ENCODE peak calls at places on chromosomes 7 and 10, in six cellular contexts. D, N, W, H, Q and R are unnamed samples.

GRCh38 chr7:13098161-13098560 is 410.7 kb downstream of the ARL4A start:
- DNase-seq in D (no peak), N (no peak), W (no peak), H (no peak), Q (no peak), R (no peak)

GRCh38 chr10:3835770-3836169 is 50.8 kb upstream of the KLF6 start:
- DNase-seq in D (no peak), N (no peak), W (no peak), H (no peak), Q (no peak), R (no peak)

GRCh38 chr7:2633538-2634264 is 1.9 kb downstream of the TTYH3 start:
- DNase-seq in D (peak), N (peak), W (peak), H (peak), Q (peak), R (peak)

GRCh38 chr7:85821926-85822325 is 635.1 kb upstream of the SEMA3D start:
- DNase-seq in D (no peak), N (no peak), W (no peak), H (no peak), Q (no peak), R (no peak)

GRCh38 chr10:50511512-50512213 is 112.1 kb downstream of the SGMS1 start:
- DNase-seq in D (peak), N (no peak), W (peak), H (peak), Q (no peak), R (peak)

GRCh38 chr7:13903997-13904396 is 85.5 kb downstream of the ETV1 start:
- DNase-seq in D (no peak), N (no peak), W (peak), H (no peak), Q (no peak), R (peak)

GRCh38 chr10:92822060-92822634 is 26.2 kb upstream of the EXOC6 start:
- DNase-seq in D (peak), N (peak), W (peak), H (peak), Q (peak), R (peak)

GRCh38 chr7:11830582-11831382 is 1.2 kb downstream of the THSD7A start:
- DNase-seq in D (no peak), N (no peak), W (peak), H (no peak), Q (no peak), R (peak)

GRCh38 chr10:4477664-4478063 is 348.3 kb upstream of the AKR1E2 start:
- DNase-seq in D (no peak), N (no peak), W (no peak), H (no peak), Q (no peak), R (peak)

GRCh38 chr10:12839941-12840611 is 161.4 kb downstream of the CCDC3 start:
- DNase-seq in D (no peak), N (no peak), W (peak), H (no peak), Q (no peak), R (no peak)

GRCh38 chr7:131149840-131150239 is 177.8 kb upstream of the MKLN1 start:
- DNase-seq in D (no peak), N (no peak), W (no peak), H (no peak), Q (no peak), R (no peak)

GRCh38 chr10:78178940-78179339 is 145.3 kb downstream of the RPS24 start:
- DNase-seq in D (no peak), N (no peak), W (peak), H (peak), Q (no peak), R (peak)

GRCh38 chr10:131889755-131890154 is 11.1 kb upstream of the PPP2R2D start:
- DNase-seq in D (no peak), N (no peak), W (no peak), H (no peak), Q (no peak), R (no peak)

GRCh38 chr10:128751851-128752250 is 625.6 kb upstream of the MKI67 start:
- DNase-seq in D (no peak), N (no peak), W (no peak), H (no peak), Q (no peak), R (no peak)

GRCh38 chr7:140415361-140415760 is 11.5 kb downstream of the RAB19 start:
- DNase-seq in D (no peak), N (no peak), W (no peak), H (no peak), Q (no peak), R (no peak)

GRCh38 chr10:112148314-112148713 is 35.3 kb downstream of the GPAM start:
- DNase-seq in D (no peak), N (no peak), W (no peak), H (no peak), Q (no peak), R (no peak)
- TF ChIP-seq CTCF in D (no peak), N (no peak), W (no peak), H (no peak), Q (no peak), R (no peak)

GRCh38 chr10:111077715-111078504 is 1.1 kb downstream of the ADRA2A start:
- DNase-seq in D (no peak), N (no peak), W (peak), H (no peak), Q (no peak), R (peak)
- H3K4me3 ChIP-seq in D (no peak), N (no peak), W (peak), H (peak), Q (no peak), R (peak)

DNA sequence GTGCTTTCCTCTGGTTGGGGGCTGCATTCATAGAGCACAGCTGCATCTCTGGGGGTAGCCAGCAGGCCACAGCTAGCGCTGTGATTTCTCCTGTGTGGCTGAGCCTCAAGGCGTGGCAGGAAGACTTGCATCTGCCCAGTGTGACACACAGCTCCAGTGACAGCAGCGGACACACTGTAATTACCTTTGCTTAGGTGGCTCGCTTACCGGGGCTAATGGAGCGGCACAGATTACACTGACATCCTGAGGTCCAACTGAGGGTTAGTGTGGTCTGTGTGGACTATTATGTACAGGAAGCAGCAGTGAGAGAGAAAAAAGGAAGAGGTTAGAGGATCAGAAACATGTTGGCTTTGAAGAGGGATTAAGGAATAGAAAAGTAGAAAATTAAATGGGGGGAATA is 27.1 kb downstream of the ABCB4 start:
- DNase-seq in D (no peak), N (no peak), W (no peak), H (no peak), Q (no peak), R (no peak)
- TF ChIP-seq CTCF in D (no peak), N (no peak), W (no peak), H (no peak), Q (no peak), R (no peak)

DNA sequence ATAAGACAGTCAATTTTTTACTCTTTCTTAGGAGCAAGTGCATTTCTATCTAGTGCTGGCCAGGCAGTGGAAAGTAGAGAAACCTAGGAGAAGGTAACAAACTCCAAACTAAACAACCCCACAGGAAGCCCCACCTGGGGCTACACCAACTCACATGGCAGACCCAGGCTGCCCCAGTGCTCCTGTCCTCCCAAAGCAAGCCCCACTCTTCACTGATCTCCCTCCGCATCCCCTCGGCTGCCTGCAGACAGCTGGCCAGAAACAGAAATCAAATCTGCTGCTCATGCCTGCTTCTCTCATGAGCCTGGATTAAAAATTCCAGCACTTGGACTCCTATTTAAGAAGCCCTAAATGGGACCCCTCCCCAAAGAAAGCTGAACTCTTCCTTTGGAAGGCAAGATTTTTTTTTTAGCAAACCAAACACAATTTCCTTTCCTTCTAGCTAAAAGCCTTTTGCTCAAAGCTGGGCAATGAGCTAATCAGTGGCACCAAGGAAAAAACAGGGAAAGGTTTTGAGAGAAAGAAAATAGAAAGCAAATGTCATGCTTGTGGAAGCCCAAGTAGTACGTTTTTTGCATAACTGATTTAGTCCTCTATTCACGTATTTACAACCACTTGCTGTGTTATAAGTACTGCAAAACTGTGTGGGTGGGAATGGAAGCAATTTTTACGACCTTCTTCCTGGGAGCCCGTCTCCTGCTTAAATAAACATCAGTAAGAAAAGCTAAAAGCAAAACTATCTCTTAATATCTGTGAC is 10.7 kb downstream of the PDE1C start:
- DNase-seq in D (no peak), N (no peak), W (peak), H (peak), Q (no peak), R (no peak)
- H3K4me3 ChIP-seq in D (no peak), N (peak), W (no peak), H (peak), Q (peak), R (no peak)

GRCh38 chr10:33174674-33175073 is 159.8 kb downstream of the NRP1 start:
- DNase-seq in D (no peak), N (no peak), W (no peak), H (peak), Q (no peak), R (no peak)
- TF ChIP-seq CTCF in D (no peak), N (no peak), W (no peak), H (no peak), Q (no peak), R (no peak)

GRCh38 chr10:63258920-63259678 is 126.0 kb downstream of the NRBF2 start:
- DNase-seq in D (no peak), N (no peak), W (peak), H (no peak), Q (no peak), R (no peak)
- H3K4me3 ChIP-seq in D (no peak), N (no peak), W (no peak), H (no peak), Q (no peak), R (no peak)

DNA sequence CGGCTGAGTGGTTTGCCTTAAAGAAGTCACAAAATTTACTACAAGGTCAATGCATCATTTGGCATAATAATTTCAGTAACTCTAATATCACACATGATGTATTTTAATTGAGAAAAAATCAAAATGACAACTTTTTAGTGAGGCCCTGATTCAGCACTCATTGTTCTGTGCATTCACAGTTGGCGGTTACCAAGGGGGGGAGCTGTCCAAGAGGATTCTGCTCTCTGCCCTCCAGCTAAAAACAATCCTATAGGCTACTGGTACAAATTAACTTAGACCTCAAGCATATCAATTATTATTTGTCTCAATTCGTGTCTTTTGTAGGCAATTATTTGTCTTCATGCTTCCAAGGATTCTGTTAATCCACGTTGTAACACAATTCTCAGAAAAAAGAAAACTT is 111.9 kb upstream of the NOBOX start:
- DNase-seq in D (no peak), N (no peak), W (no peak), H (no peak), Q (no peak), R (no peak)
- TF ChIP-seq CTCF in D (no peak), N (no peak), W (no peak), H (no peak), Q (no peak), R (no peak)

GRCh38 chr7:123598657-123599056 is 3.0 kb upstream of the ASB15 start:
- DNase-seq in D (no peak), N (no peak), W (no peak), H (no peak), Q (no peak), R (no peak)

GRCh38 chr7:123601530-123601929 is at the start of gene ASB15:
- DNase-seq in D (no peak), N (no peak), W (peak), H (no peak), Q (no peak), R (no peak)

GRCh38 chr7:123599766-123600165 is 1.9 kb upstream of the ASB15 start:
- DNase-seq in D (no peak), N (no peak), W (no peak), H (peak), Q (no peak), R (no peak)

GRCh38 chr7:123602648-123603047 is 1.0 kb downstream of the ASB15 start:
- DNase-seq in D (no peak), N (no peak), W (no peak), H (no peak), Q (no peak), R (no peak)

GRCh38 chr7:123600876-123601275 is 745 bp upstream of the ASB15 start:
- DNase-seq in D (no peak), N (no peak), W (no peak), H (no peak), Q (no peak), R (no peak)
- H3K4me3 ChIP-seq in D (no peak), N (no peak), W (no peak), H (no peak), Q (no peak), R (no peak)

DNA sequence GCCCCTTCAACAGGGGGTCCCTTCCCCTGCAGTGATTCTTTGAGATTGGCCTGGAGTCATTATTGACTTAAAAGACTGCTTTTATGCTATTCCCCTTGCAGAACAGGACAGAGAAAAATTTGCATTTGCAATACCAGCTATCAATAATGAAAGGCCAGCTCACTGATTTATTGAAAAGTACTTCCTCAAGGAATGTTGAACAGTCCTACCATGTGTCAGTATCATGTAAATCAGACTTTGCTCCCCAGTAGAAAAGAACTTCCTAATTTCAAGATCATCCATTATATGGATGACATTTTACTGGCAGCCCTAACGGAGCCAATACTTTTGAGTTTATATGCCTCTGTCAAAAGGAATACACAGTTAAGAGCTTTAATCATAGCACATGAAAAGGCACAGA is 29.7 kb upstream of the ABCA13 start:
- DNase-seq in D (no peak), N (no peak), W (no peak), H (no peak), Q (no peak), R (no peak)
- TF ChIP-seq CTCF in D (no peak), N (no peak), W (no peak), H (no peak), Q (no peak), R (no peak)

GRCh38 chr7:75872073-75872782 is 6.6 kb upstream of the RHBDD2 start:
- DNase-seq in D (no peak), N (no peak), W (no peak), H (no peak), Q (no peak), R (no peak)

GRCh38 chr7:75876126-75876881 is 2.5 kb upstream of the RHBDD2 start:
- DNase-seq in D (no peak), N (no peak), W (no peak), H (no peak), Q (no peak), R (peak)

GRCh38 chr7:75878769-75879596 is at the start of gene RHBDD2:
- DNase-seq in D (peak), N (peak), W (peak), H (peak), Q (peak), R (peak)

GRCh38 chr7:75878312-75878768 is 494 bp upstream of the RHBDD2 start:
- DNase-seq in D (no peak), N (no peak), W (no peak), H (no peak), Q (no peak), R (no peak)

DNA sequence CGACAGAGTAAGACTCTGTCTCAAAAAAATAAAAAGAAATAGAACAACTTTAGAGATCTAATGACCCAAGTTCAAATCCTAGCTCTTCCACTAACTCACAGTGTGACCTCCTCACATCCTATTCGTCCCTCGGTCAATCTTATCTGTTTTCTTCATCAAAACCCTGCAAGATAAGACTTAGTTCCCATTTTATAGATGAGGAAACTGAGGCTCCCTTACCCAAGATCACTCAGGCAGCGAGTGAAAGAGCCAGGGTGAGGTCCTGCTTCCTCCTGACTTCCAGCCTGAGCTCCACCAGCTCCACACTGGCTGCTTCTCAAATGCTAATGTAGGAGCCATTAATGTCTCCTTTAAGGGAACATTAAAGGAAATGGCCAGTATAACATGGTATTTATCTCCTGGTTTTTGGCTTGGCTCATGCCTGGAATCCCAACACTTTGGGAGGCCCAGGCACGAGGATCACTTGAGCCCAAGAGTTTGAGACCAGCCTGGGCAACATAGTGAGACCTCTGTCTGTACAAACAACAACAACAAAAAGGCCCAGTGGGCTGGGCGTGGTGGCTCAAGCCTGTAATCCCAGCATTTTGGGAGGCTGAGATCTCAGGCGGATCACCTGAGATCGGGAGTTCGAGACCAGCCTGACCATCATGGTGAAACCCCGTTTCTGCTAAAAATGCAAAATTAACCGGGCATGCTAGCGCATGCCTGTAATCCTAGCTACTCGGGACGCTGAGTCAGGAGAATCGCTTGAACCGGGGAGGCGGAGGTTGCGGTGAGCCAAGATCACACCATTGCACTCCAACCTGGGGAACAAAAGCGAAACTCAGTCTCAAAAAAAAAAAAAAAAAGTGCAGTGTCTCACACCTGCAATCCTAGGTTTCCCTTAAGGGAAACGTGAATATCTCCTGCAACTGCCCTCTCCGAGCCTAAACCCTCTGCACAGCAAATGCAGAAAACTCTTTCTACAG is 3.4 kb upstream of the RHBDD2 start:
- DNase-seq in D (no peak), N (no peak), W (no peak), H (no peak), Q (no peak), R (peak)
- H3K4me3 ChIP-seq in D (no peak), N (no peak), W (no peak), H (no peak), Q (no peak), R (no peak)